ENCODE peak calls at places on chromosomes 16 and 17, in four cellular contexts. V is neuronal stem cell, K is hepatocyte, P is IMR-90. R is an unnamed sample.
A peak's percentile ranks its signal among the peaks of the same experiment; 100 is the strongest.

GRCh38 chr16:76201385-76201784 is 75.8 kb upstream of the CNTNAP4 start:
- DNase-seq in P (no peak), K (no peak), V (no peak), R (no peak)

GRCh38 chr17:66400698-66401097 is 98.3 kb downstream of the PRKCA start:
- DNase-seq in P (no peak), K (no peak), V (no peak), R (no peak)

GRCh38 chr17:44913676-44914075 is 1.6 kb downstream of the GFAP start:
- DNase-seq in K (no peak), P (no peak), V (no peak), R (no peak)

GRCh38 chr17:41559548-41559947 is 12.3 kb downstream of the KRT9 start:
- DNase-seq in V (no peak), P (peak; percentile 41), K (no peak), R (no peak)

GRCh38 chr17:19812407-19812806 is 55.3 kb downstream of the ULK2 start:
- DNase-seq in V (no peak), P (peak; percentile 10), K (peak; percentile 16), R (no peak)

GRCh38 chr16:9665851-9666271 is 516.4 kb downstream of the GRIN2A start:
- DNase-seq in V (no peak), K (peak; percentile 42), P (no peak), R (no peak)

GRCh38 chr17:1690544-1691221 is 6.0 kb upstream of the PRPF8 start:
- DNase-seq in P (no peak), V (no peak), K (no peak), R (no peak)

GRCh38 chr17:9006175-9006767 is 15.0 kb upstream of the NTN1 start:
- DNase-seq in P (no peak), V (no peak), K (no peak), R (no peak)

GRCh38 chr17:47853616-47854015 is 2.7 kb upstream of the SP6 start:
- DNase-seq in P (no peak), K (no peak), V (no peak), R (no peak)

GRCh38 chr17:79331492-79331891 is 256.9 kb downstream of the ENGASE start:
- DNase-seq in V (no peak), P (no peak), K (no peak), R (no peak)

GRCh38 chr16:85557083-85557975 is 55.8 kb upstream of the GSE1 start:
- DNase-seq in P (no peak), K (peak; percentile 65), V (no peak), R (peak; percentile 19)

GRCh38 chr17:43534909-43535308 is 11.2 kb downstream of the ETV4 start:
- DNase-seq in P (no peak), K (no peak), V (no peak), R (no peak)

GRCh38 chr17:40070895-40071719 is 8.3 kb downstream of the THRA start:
- DNase-seq in K (peak; percentile 79), P (no peak), V (no peak), R (peak; percentile 82)

GRCh38 chr17:60601443-60602384 is 1.7 kb downstream of the PPM1D start:
- DNase-seq in K (peak; percentile 91), P (peak; percentile 81), V (peak; percentile 36), R (peak; percentile 59)

GRCh38 chr17:37693328-37693727 is 50.1 kb upstream of the DDX52 start:
- DNase-seq in P (no peak), K (no peak), V (no peak), R (no peak)

GRCh38 chr16:29745853-29746345 is at the start of gene C16orf54:
- DNase-seq in P (no peak), V (no peak), K (no peak), R (peak; percentile 71)

GRCh38 chr17:50922107-50922506 is 56.0 kb upstream of the TOB1 start:
- DNase-seq in P (peak; percentile 14), K (no peak), V (no peak), R (no peak)

GRCh38 chr17:60902399-60902798 is 224.7 kb downstream of the BCAS3 start:
- DNase-seq in V (no peak), K (no peak), P (peak; percentile 48), R (no peak)

GRCh38 chr16:7501868-7502267 is 169.2 kb downstream of the RBFOX1 start:
- DNase-seq in P (no peak), V (no peak), K (no peak), R (no peak)

GRCh38 chr16:3665508-3665907 is 11.0 kb downstream of the DNASE1 start:
- DNase-seq in K (no peak), V (no peak), P (no peak), R (no peak)

GRCh38 chr16:86799367-86799766 is 221.0 kb downstream of the FOXL1 start:
- DNase-seq in K (no peak), P (no peak), V (no peak), R (no peak)

GRCh38 chr16:86797700-86798099 is 219.4 kb downstream of the FOXL1 start:
- DNase-seq in V (no peak), K (no peak), P (no peak), R (no peak)

GRCh38 chr16:86802013-86802412 is 223.7 kb downstream of the FOXL1 start:
- DNase-seq in P (no peak), K (no peak), V (no peak), R (no peak)

GRCh38 chr16:86798247-86799041 is 220.1 kb downstream of the FOXL1 start:
- DNase-seq in K (no peak), P (no peak), V (no peak), R (no peak)

DNA sequence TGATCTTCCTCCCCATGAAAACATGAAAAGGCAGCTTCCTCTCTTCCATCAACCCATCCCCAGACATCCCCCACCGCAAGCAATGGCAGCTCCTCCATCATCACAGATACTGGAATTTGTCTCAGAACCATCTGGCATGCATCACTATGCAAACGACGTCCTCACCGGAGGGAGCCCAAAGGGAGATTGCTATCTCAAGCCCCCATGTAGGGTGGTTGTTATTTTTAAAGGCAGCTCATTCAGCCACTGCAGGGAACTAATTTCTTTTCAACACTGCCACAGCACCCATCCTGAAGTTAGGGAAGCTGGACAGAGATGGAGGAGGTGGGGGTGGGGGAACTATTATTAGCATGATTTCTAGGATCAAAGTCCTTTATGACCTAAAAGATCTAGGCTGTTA is 222.6 kb downstream of the FOXL1 start:
- DNase-seq in K (no peak), P (no peak), V (no peak), R (no peak)
- H3K27me3 ChIP-seq in K (peaks cover 35% of the 10 kb centered on the region), P (peaks cover 46% of the 10 kb centered on the region), V (no peaks in the 10 kb centered on the region), R (no peaks in the 10 kb centered on the region)

GRCh38 chr16:20941635-20941926 is 41.0 kb downstream of the LYRM1 start:
- DNase-seq in P (no peak), V (no peak), K (no peak), R (no peak)

GRCh38 chr16:20940864-20941634 is 40.5 kb downstream of the LYRM1 start:
- DNase-seq in P (no peak), V (no peak), K (no peak), R (no peak)

GRCh38 chr16:20937736-20938135 is 37.2 kb downstream of the LYRM1 start:
- DNase-seq in V (no peak), P (no peak), K (peak; percentile 31), R (no peak)

GRCh38 chr16:20938426-20938825 is 37.9 kb downstream of the LYRM1 start:
- DNase-seq in V (no peak), K (no peak), P (peak; percentile 56), R (no peak)

DNA sequence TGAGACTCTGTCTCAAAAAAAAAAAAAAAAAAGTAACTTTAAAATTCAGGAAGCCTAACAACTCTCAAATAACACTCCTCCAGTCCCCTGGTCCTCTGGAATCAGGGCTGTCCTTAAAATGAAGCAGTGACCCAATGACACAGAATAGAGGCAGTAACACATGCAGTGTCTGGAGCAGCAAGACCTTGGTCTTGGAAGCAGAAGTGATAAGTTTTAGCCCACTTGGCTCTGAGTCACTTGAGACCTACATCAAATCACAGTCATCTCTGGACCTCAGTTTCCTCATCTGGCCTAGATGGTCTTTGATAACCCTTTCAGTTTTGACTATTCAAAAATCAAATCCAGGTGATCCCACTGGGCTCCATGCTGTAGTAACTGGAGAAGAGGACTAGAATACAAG is 39.0 kb downstream of the LYRM1 start:
- DNase-seq in P (no peak), V (no peak), K (no peak), R (no peak)
- H3K27me3 ChIP-seq in P (no peaks in the 10 kb centered on the region), V (no peaks in the 10 kb centered on the region), K (no peaks in the 10 kb centered on the region), R (no peaks in the 10 kb centered on the region)

GRCh38 chr17:48994548-48995331 is 2.4 kb upstream of the IGF2BP1 start:
- DNase-seq in V (no peak), K (no peak), P (no peak), R (no peak)

GRCh38 chr17:48995332-48995870 is 1.8 kb upstream of the IGF2BP1 start:
- DNase-seq in V (peak; percentile 69), P (no peak), K (peak; percentile 35), R (no peak)

GRCh38 chr17:48993305-48993704 is 3.9 kb upstream of the IGF2BP1 start:
- DNase-seq in K (no peak), V (no peak), P (no peak), R (no peak)

GRCh38 chr17:48990882-48991357 is 6.3 kb upstream of the IGF2BP1 start:
- DNase-seq in V (no peak), P (no peak), K (no peak), R (no peak)

DNA sequence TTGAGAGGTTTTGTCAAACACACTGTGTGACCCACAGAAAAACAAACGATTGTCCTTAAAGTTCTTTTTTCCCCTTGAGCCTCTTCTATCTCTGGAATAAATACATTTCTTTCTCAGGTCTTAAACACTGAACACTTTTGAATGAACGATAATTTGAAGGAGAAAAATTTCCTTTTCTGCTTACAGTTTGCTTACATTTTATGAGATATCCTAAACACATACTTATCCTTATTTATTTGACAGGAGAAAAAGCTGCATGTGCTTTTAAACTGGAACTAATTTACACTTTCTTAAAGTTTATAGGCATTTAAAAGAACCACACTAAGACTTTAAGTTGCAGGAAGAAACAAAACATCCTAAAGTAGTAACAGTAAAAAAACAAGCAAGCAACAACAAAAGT is 4.8 kb upstream of the IGF2BP1 start:
- DNase-seq in V (no peak), K (no peak), P (no peak), R (no peak)
- H3K27me3 ChIP-seq in V (no peaks in the 10 kb centered on the region), K (peaks cover 5% of the 10 kb centered on the region), P (peaks cover 36% of the 10 kb centered on the region), R (peaks cover 90% of the 10 kb centered on the region)

GRCh38 chr16:31473300-31474052 is 1.5 kb downstream of the TGFB1I1 start:
- DNase-seq in P (no peak), K (no peak), V (no peak), R (no peak)

GRCh38 chr16:31470615-31471014 is 1.3 kb upstream of the TGFB1I1 start:
- DNase-seq in K (no peak), P (no peak), V (no peak), R (no peak)

GRCh38 chr16:31472559-31473203 is 729 bp downstream of the TGFB1I1 start:
- DNase-seq in V (no peak), P (peak; percentile 88), K (peak; percentile 85), R (peak; percentile 94)

GRCh38 chr16:31471875-31472558 is at the start of gene TGFB1I1:
- DNase-seq in V (no peak), P (peak; percentile 80), K (peak; percentile 74), R (peak; percentile 80)

DNA sequence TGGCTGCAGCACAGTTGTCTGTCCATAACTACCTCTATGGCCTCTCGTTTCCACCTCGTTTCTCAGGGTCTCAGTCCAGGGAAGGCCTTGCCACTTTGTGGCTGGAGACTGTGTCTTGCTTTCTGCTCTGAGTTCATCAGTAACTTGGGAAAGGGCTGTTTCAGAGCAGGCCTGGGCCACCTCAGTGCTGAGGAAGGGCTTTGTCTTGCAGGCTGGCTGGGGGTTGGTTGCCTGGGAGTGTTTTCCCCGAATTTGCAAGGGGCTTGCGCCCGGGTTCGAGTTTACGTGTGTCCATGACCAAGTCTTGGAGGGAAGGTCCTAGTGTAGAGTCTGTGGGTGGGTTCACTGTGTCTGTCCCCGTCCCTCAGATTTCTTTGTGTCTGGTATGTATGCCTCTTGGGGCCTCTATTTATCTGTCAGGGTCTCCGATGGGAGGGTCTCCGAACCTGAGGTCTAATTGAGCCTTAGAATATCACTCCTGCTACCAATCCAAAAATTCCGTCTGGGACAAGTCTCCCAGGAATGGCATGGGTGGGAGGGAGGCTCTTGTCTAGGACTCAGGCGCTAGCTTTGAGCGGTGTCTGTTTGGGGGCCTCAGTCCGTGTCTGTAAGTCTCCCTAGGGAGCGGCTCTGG is 594 bp upstream of the TGFB1I1 start:
- DNase-seq in K (peak; percentile 9), V (no peak), P (peak; percentile 17), R (no peak)
- H3K27me3 ChIP-seq in K (no peaks in the 10 kb centered on the region), V (no peaks in the 10 kb centered on the region), P (no peaks in the 10 kb centered on the region), R (no peaks in the 10 kb centered on the region)

R was measured in heart left ventricle.